ENCODE peak calls at places on chromosomes 2 and 18, in five cellular contexts. L, J, E, X and O are unnamed samples.

GRCh38 chr2:86078801-86079545 is 26.7 kb downstream of the POLR1A start:
- DNase-seq in L (no peak), J (no peak), E (peak), X (peak), O (no peak)

GRCh38 chr2:113237604-113238003 is 41.1 kb downstream of the PAX8 start:
- DNase-seq in L (no peak), J (no peak), E (no peak), X (no peak), O (no peak)

GRCh38 chr2:25339791-25340339 is 1.9 kb downstream of the DNMT3A start:
- DNase-seq in L (peak), J (peak), E (no peak), X (no peak), O (no peak)

GRCh38 chr2:50358586-50358985 is 673.3 kb downstream of the NRXN1 start:
- DNase-seq in L (no peak), J (no peak), E (no peak), X (no peak), O (no peak)

GRCh38 chr2:218024871-218025270 is 22.1 kb upstream of the TNS1 start:
- DNase-seq in L (peak), J (peak), E (no peak), X (no peak), O (no peak)

GRCh38 chr2:31693882-31694281 is 113.1 kb upstream of the SRD5A2 start:
- DNase-seq in L (no peak), J (no peak), E (no peak), X (no peak), O (no peak)

GRCh38 chr18:36672437-36673344 is 156.1 kb downstream of the TPGS2 start:
- DNase-seq in L (no peak), J (no peak), E (peak), X (peak), O (no peak)

GRCh38 chr18:73947180-73947989 is 200.2 kb downstream of the FBXO15 start:
- DNase-seq in L (no peak), J (no peak), E (peak), X (peak), O (no peak)

GRCh38 chr2:173311844-173312606 is 42.6 kb upstream of the CDCA7 start:
- DNase-seq in L (no peak), J (no peak), E (no peak), X (no peak), O (no peak)

GRCh38 chr18:65287642-65288041 is 463.2 kb upstream of the CDH7 start:
- DNase-seq in L (no peak), J (no peak), E (no peak), X (no peak), O (no peak)

GRCh38 chr18:37545461-37545860 is 20.1 kb downstream of the CELF4 start:
- DNase-seq in L (no peak), J (no peak), E (no peak), X (no peak), O (no peak)

GRCh38 chr2:55223958-55224760 is 7.9 kb downstream of the CLHC1 start:
- DNase-seq in L (no peak), J (peak), E (no peak), X (no peak), O (no peak)

GRCh38 chr2:148876589-148877402 is 1.8 kb downstream of the KIF5C start:
- DNase-seq in L (peak), J (peak), E (no peak), X (no peak), O (peak)

GRCh38 chr2:42383855-42384530 is 23.0 kb upstream of the COX7A2L start:
- DNase-seq in L (no peak), J (no peak), E (no peak), X (no peak), O (no peak)

GRCh38 chr2:48795065-48795464 is 39.5 kb upstream of the LHCGR start:
- DNase-seq in L (no peak), J (no peak), E (no peak), X (no peak), O (no peak)

GRCh38 chr2:58336416-58336815 is 95.3 kb upstream of the FANCL start:
- DNase-seq in L (no peak), J (no peak), E (no peak), X (no peak), O (no peak)

GRCh38 chr2:42769583-42770287 is 5.8 kb upstream of the OXER1 start:
- DNase-seq in L (peak), J (no peak), E (no peak), X (no peak), O (no peak)

GRCh38 chr2:233953106-233953801 is 36.1 kb downstream of the TRPM8 start:
- DNase-seq in L (no peak), J (no peak), E (no peak), X (no peak), O (no peak)

GRCh38 chr2:147945660-147946059 is 74.9 kb downstream of the ORC4 start:
- DNase-seq in L (no peak), J (no peak), E (peak), X (no peak), O (peak)

GRCh38 chr18:60292186-60292585 is 80.4 kb downstream of the MC4R start:
- DNase-seq in L (no peak), J (no peak), E (no peak), X (no peak), O (no peak)

GRCh38 chr18:48333563-48333962 is 75.6 kb downstream of the ZBTB7C start:
- DNase-seq in L (no peak), J (no peak), E (no peak), X (peak), O (no peak)

GRCh38 chr18:3604626-3605408 is 154.8 kb downstream of the TGIF1 start:
- DNase-seq in L (no peak), J (no peak), E (peak), X (peak), O (no peak)

GRCh38 chr2:45793998-45794720 is 142.7 kb downstream of the PRKCE start:
- DNase-seq in L (no peak), J (no peak), E (peak), X (no peak), O (no peak)

GRCh38 chr18:48543228-48543627 is 4.4 kb downstream of the CTIF start:
- DNase-seq in L (peak), J (peak), E (no peak), X (no peak), O (no peak)

GRCh38 chr18:51211552-51211951 is 14.1 kb upstream of the MEX3C start:
- DNase-seq in L (no peak), J (no peak), E (peak), X (peak), O (no peak)

GRCh38 chr18:5103286-5103685 is 93.8 kb downstream of the AKAIN1 start:
- DNase-seq in L (no peak), J (no peak), E (no peak), X (no peak), O (no peak)

GRCh38 chr2:239239607-239240479 is 161.0 kb downstream of the HDAC4 start:
- DNase-seq in L (no peak), J (no peak), E (peak), X (no peak), O (no peak)

GRCh38 chr18:48820483-48821250 is 130.1 kb downstream of the SMAD7 start:
- DNase-seq in L (peak), J (peak), E (no peak), X (no peak), O (no peak)

GRCh38 chr2:1010373-1011017 is 59.8 kb downstream of the SNTG2 start:
- DNase-seq in L (no peak), J (no peak), E (no peak), X (no peak), O (peak)

GRCh38 chr18:8424917-8425725 is 184.1 kb upstream of the RAB12 start:
- DNase-seq in L (no peak), J (no peak), E (peak), X (peak), O (no peak)

GRCh38 chr2:70531419-70532130 is 22.1 kb downstream of the TGFA start:
- DNase-seq in L (no peak), J (no peak), E (no peak), X (no peak), O (no peak)

GRCh38 chr2:159029936-159030335 is 61.5 kb downstream of the TANC1 start:
- DNase-seq in L (no peak), J (no peak), E (no peak), X (peak), O (no peak)

GRCh38 chr2:239399404-239399999 is 1.3 kb downstream of the HDAC4 start:
- DNase-seq in L (no peak), J (peak), E (peak), X (peak), O (no peak)

GRCh38 chr2:34126279-34126678 is 527.2 kb upstream of the FAM98A start:
- DNase-seq in L (no peak), J (no peak), E (no peak), X (no peak), O (no peak)

GRCh38 chr18:5738561-5738960 is 156.8 kb downstream of the TMEM200C start:
- DNase-seq in L (no peak), J (no peak), E (no peak), X (no peak), O (no peak)

GRCh38 chr2:62156861-62157496 is 38.9 kb upstream of the B3GNT2 start:
- DNase-seq in L (no peak), J (peak), E (no peak), X (no peak), O (no peak)
- H4K91ac ChIP-seq in L (no peak), J (no peak), E (no peak), X (no peak), O (no peak)

DNA sequence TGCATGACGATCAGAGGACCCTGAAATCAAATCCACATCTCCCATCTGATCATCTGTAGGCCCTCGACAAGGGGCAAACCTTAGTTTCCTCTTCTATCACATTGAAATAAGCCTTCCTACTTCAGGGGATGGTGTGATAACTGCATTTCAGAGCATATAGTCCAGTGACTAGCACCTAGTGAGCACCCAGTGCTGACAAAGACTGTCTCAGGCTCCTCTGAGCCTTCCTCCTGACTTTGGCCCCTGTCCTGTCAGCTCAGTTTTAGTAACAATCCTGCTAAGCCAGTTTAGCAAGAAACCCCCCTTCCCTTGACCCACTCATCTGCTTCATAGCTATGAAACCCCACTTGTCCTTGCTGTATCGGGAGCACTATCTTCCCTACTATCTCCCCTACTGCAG is 304.0 kb downstream of the ALK start:
- DNase-seq in L (no peak), J (no peak), E (no peak), X (no peak), O (no peak)
- H4K91ac ChIP-seq in L (no peak), J (no peak), E (no peak), X (no peak), O (no peak)

DNA sequence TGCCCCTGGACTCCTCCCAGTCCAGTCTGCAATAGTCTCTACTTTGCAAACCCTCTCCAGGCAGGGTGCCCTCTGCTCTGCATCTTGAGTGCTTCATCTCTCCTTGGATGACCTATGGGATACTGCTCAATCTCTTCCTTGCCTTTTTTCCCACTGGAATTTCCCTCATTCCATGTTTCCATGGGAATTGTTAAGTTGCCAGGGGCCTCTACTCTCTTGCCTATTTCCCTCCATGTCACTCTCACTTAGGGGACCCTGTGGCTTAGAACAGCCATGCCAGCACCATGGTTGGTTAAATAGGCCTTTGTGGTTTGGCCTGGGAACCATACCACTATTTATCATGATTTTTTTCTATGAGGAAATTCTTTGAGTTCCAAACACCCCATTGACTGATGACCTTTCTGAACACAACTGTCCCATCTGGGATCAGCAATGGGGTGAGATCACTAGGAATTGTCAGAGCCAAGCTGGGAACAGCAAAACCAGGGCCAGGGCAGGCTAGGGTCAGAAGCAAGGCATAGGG is 91.4 kb upstream of the RBMS1 start:
- DNase-seq in L (no peak), J (no peak), E (peak), X (peak), O (no peak)
- H4K91ac ChIP-seq in L (no peak), J (peak), E (peak), X (peak), O (no peak)

DNA sequence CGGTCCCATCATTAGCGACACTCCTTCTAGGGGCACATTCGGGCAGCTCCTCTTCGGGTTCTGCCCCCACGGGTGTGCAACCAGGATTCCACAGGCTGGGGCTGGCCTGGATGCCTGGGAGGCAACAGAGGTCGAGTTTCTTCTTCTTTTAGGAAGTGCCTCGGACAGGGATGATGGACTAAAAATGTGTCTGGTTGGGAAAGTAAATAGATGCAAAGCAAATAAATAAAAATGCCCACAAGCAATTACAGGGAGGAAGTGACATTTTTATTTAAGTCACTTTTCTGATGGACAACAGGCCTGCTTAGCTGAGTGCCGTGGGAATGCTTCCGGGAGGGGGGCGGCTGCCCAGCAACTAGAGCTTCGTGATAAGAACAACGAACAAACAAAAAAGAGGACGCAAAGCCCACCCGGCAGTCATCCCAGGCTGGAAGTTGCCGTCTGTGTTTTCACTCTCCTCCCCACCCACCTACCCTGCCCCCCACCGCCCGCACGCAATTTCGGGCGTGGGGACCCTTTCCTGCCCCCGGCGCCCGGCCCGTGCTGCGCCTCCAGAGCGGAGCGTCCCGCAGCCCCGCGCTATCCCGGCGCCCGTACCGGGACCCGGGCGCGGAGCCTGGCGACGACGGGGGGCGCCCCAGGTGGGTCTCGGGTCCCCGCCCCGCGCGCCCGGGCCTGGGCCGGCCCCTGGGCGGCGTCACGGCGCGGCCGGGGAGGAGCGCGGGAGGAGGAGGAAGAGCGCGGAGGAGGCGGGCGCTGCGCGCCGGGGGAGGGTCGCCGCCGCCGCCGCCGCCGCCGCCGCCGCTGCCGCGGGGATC is 412 bp upstream of the NCK2 start:
- DNase-seq in L (peak), J (no peak), E (peak), X (peak), O (peak)
- H4K91ac ChIP-seq in L (no peak), J (no peak), E (no peak), X (peak), O (no peak)

GRCh38 chr2:101679801-101680487 is 17.6 kb upstream of the MAP4K4 start:
- DNase-seq in L (no peak), J (no peak), E (no peak), X (peak), O (no peak)
- H4K91ac ChIP-seq in L (no peak), J (no peak), E (no peak), X (no peak), O (no peak)

DNA sequence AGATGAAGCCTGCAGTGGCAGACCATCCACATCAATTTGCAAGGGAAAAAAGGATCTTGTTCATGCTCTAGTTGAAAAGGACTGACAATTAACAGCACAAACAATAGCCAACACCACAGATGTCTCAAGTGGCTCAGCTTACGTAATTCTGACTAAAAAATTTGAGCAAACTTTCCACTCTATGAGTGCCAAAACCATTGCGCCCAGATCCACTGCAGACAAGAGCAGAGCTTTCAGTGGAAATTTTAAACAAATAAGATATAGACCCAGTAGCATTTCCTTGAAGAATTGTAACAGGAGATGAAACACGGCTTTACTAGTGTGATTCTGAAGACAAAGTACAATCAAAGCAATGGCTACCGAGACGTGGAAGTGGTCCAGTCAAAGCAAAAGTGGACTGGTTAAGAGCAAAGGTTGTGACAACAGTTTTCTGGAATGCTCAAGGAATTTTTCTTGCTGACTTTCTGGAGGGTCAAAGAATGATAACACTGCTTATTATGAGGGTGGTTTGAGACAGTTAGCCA is 12.0 kb upstream of the ZNF396 start:
- DNase-seq in L (no peak), J (no peak), E (peak), X (peak), O (no peak)
- H4K91ac ChIP-seq in L (no peak), J (no peak), E (no peak), X (no peak), O (no peak)

GRCh38 chr2:237885171-237885930 is 25.9 kb downstream of the RAMP1 start:
- DNase-seq in L (no peak), J (no peak), E (no peak), X (no peak), O (no peak)

GRCh38 chr2:237885931-237886701 is 26.7 kb downstream of the RAMP1 start:
- DNase-seq in L (no peak), J (peak), E (no peak), X (no peak), O (no peak)

GRCh38 chr2:237883951-237884392 is 24.5 kb downstream of the RAMP1 start:
- DNase-seq in L (no peak), J (no peak), E (no peak), X (no peak), O (no peak)

GRCh38 chr2:237882510-237883481 is 23.4 kb downstream of the RAMP1 start:
- DNase-seq in L (no peak), J (no peak), E (no peak), X (no peak), O (no peak)

DNA sequence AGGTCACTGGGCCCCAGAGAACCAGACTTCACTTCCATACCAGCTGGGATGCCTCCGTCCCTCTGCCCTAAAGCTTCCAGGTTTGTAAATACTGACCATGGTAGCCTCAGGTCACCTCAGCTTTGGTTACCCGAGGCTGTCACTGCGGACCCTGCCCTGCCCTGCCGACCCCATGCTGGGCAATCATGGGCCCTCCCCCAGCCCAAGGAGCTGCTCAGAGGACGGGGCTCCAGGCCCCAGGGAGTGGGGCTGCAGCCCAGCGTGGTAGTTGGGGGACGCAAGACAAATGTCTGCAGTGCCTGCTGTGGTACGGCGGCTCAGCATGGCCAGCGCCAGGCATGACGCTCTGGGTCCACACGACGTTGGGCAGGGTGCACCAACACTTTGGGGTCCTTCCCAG is 25.3 kb downstream of the RAMP1 start:
- DNase-seq in L (no peak), J (no peak), E (no peak), X (no peak), O (no peak)
- H4K91ac ChIP-seq in L (no peak), J (no peak), E (no peak), X (peak), O (no peak)

GRCh38 chr2:237221443-237221842 is 135.8 kb downstream of the COPS8 start:
- DNase-seq in L (no peak), J (no peak), E (no peak), X (no peak), O (no peak)
- H4K91ac ChIP-seq in L (peak), J (no peak), E (peak), X (peak), O (no peak)